ENCODE peak calls at places on chromosomes 4 and X, in ten cellular contexts. Y is breast epithelium, M is K562, C is sigmoid colon, B is HCT116, X is prostate gland, D is right lobe of liver, U is gastrocnemius medialis, Q is heart left ventricle, F is GM12891. I is an unnamed sample.

GRCh38 chr4:122672091-122672490 is 51.2 kb upstream of the IL21 start:
- DNase-seq in Y (no peak), M (no peak), C (no peak), B (no peak), X (no peak), D (no peak), U (no peak), Q (no peak), F (no peak), I (no peak)

GRCh38 chr4:23165669-23166068 is 472.9 kb downstream of the GBA3 start:
- DNase-seq in Y (no peak), M (no peak), C (no peak), B (no peak), X (no peak), D (no peak), U (no peak), Q (no peak), F (no peak), I (no peak)

GRCh38 chr4:3702084-3702521 is 64.1 kb upstream of the ADRA2C start:
- DNase-seq in Y (no peak), M (no peak), C (peak; percentile 62), B (no peak), X (no peak), D (no peak), U (no peak), Q (no peak), F (no peak), I (no peak)

GRCh38 chr4:10461091-10461849 is 4.0 kb upstream of the ZNF518B start:
- DNase-seq in Y (no peak), M (peak; percentile 83), C (no peak), B (no peak), X (peak; percentile 18), D (no peak), U (no peak), Q (peak; percentile 65), F (peak; percentile 86), I (peak; percentile 57)

GRCh38 chr4:104966349-104967033 is 180.2 kb upstream of the TET2 start:
- DNase-seq in Y (no peak), M (no peak), C (no peak), B (no peak), X (peak; percentile 68), D (no peak), U (no peak), Q (no peak), F (peak; percentile 25), I (peak; percentile 31)

GRCh38 chr4:87848622-87849351 is 16.0 kb downstream of the MEPE start:
- DNase-seq in Y (peak; percentile 24), M (peak; percentile 39), C (peak; percentile 73), B (peak; percentile 51), X (peak; percentile 59), D (peak; percentile 56), U (peak; percentile 18), Q (peak; percentile 44), F (peak; percentile 16), I (peak; percentile 29)

GRCh38 chr4:72391281-72391680 is 177.7 kb downstream of the ADAMTS3 start:
- DNase-seq in Y (no peak), M (no peak), C (no peak), B (no peak), X (no peak), D (no peak), U (no peak), Q (no peak), F (no peak), I (no peak)

GRCh38 chrX:24085133-24085532 is 30.4 kb downstream of the EIF2S3 start:
- DNase-seq in Y (no peak), M (no peak), C (no peak), B (no peak), X (no peak), D (no peak), U (no peak), Q (no peak), F (no peak), I (no peak)

GRCh38 chr4:94014484-94015136 is 186.1 kb downstream of the ATOH1 start:
- DNase-seq in Y (no peak), M (no peak), C (no peak), B (no peak), X (no peak), D (no peak), U (no peak), Q (no peak), F (no peak), I (no peak)

GRCh38 chrX:56289449-56289848 is 57.3 kb downstream of the KLF8 start:
- DNase-seq in Y (no peak), M (no peak), C (no peak), B (no peak), X (no peak), D (no peak), U (no peak), Q (no peak), F (no peak), I (no peak)

GRCh38 chr4:182213024-182213423 is 30.2 kb upstream of the TENM3 start:
- DNase-seq in Y (no peak), M (no peak), C (no peak), B (no peak), X (no peak), D (no peak), U (no peak), Q (no peak), F (no peak), I (no peak)

GRCh38 chr4:10186228-10187214 is 69.9 kb upstream of the WDR1 start:
- DNase-seq in Y (no peak), M (peak; percentile 60), C (no peak), B (no peak), X (no peak), D (no peak), U (no peak), Q (no peak), F (no peak), I (no peak)

GRCh38 chr4:147760695-147761094 is 28.8 kb downstream of the ARHGAP10 start:
- DNase-seq in Y (peak; percentile 35), M (no peak), C (peak; percentile 86), B (no peak), X (no peak), D (no peak), U (no peak), Q (peak; percentile 54), F (no peak), I (peak; percentile 28)

GRCh38 chr4:156595041-156595440 is 376.6 kb downstream of the PDGFC start:
- DNase-seq in Y (no peak), M (no peak), C (no peak), B (no peak), X (no peak), D (no peak), U (no peak), Q (no peak), F (no peak), I (no peak)

GRCh38 chr4:25969374-25969773 is 55.4 kb downstream of the SMIM20 start:
- DNase-seq in Y (no peak), M (peak; percentile 60), C (no peak), B (no peak), X (no peak), D (no peak), U (no peak), Q (no peak), F (no peak), I (no peak)

DNA sequence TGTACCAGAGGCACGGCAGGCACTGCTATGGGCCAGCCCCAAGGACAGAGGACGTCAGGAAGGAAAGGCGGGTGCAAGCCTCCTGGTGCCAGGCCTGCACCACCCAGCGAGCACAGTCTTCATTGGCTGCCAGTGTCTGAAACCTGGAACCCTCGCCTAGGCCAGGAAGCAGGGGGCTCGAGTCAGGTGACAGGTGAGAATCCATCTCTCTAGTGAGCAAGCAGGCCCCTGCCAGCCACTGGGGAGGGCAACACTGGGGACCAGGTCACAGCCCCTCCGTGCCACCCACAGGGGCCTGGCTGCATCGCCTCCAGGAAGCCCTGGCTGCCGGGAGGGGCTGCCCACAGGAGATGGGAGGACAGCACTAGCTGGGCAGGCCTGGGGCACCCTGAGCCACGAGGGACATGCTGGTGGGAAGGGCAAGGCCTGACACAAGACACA is 6.9 kb upstream of the HAUS3 start:
- DNase-seq in Y (peak; percentile 14), M (no peak), C (no peak), B (no peak), X (peak; percentile 2), D (no peak), U (no peak), Q (peak; percentile 18), F (peak; percentile 18), I (no peak)
- TF ChIP-seq POLR2A in Y (no peak), M (no peak), C (no peak), B (no peak), X (no peak), D (no peak), U (no peak), Q (no peak), F (no peak), I (no peak)

GRCh38 chr4:168408620-168409019 is 71.7 kb downstream of the DDX60L start:
- DNase-seq in Y (peak; percentile 57), M (no peak), C (peak; percentile 91), B (peak; percentile 27), X (peak; percentile 46), D (no peak), U (peak; percentile 74), Q (peak; percentile 76), F (no peak), I (peak; percentile 53)
- TF ChIP-seq POLR2A in Y (no peak), M (no peak), C (no peak), B (no peak), X (no peak), D (no peak), U (peak; percentile 23), Q (no peak), F (no peak), I (no peak)

GRCh38 chr4:76953956-76954355 is 4.4 kb downstream of the SEPTIN11 start:
- DNase-seq in Y (no peak), M (no peak), C (no peak), B (no peak), X (no peak), D (no peak), U (no peak), Q (no peak), F (no peak), I (no peak)
- TF ChIP-seq POLR2A in Y (no peak), M (no peak), C (no peak), B (no peak), X (no peak), D (no peak), U (no peak), Q (no peak), F (no peak), I (no peak)

GRCh38 chr4:118969359-118969758 is 80.7 kb downstream of the SYNPO2 start:
- DNase-seq in Y (peak; percentile 71), M (no peak), C (peak; percentile 90), B (peak; percentile 32), X (peak; percentile 51), D (peak; percentile 54), U (peak; percentile 81), Q (peak; percentile 63), F (no peak), I (peak; percentile 35)

GRCh38 chr4:118964891-118965411 is 76.3 kb downstream of the SYNPO2 start:
- DNase-seq in Y (no peak), M (no peak), C (no peak), B (no peak), X (no peak), D (no peak), U (no peak), Q (no peak), F (no peak), I (no peak)

GRCh38 chr4:118967393-118967792 is 78.7 kb downstream of the SYNPO2 start:
- DNase-seq in Y (peak; percentile 40), M (no peak), C (peak; percentile 62), B (no peak), X (no peak), D (no peak), U (peak; percentile 78), Q (no peak), F (no peak), I (no peak)

GRCh38 chr4:118968813-118969212 is 80.2 kb downstream of the SYNPO2 start:
- DNase-seq in Y (no peak), M (no peak), C (no peak), B (no peak), X (no peak), D (no peak), U (no peak), Q (no peak), F (no peak), I (no peak)

GRCh38 chr4:118968006-118968405 is 79.4 kb downstream of the SYNPO2 start:
- DNase-seq in Y (peak; percentile 91), M (no peak), C (peak; percentile 89), B (no peak), X (peak; percentile 52), D (peak; percentile 48), U (peak; percentile 91), Q (peak; percentile 60), F (peak; percentile 30), I (peak; percentile 43)
- TF ChIP-seq POLR2A in Y (no peak), M (no peak), C (no peak), B (no peak), X (no peak), D (no peak), U (no peak), Q (no peak), F (no peak), I (no peak)

I was measured in transverse colon.